ENCODE peak calls at places on chromosomes 6 and 20, in five cellular contexts. One of them, this sample, is unnamed.

GRCh38 chr6:30721198-30722024 is 1.3 kb downstream of the TUBB start:
- DNase-seq in naive thymus-derived CD4-positive, alpha-beta T cell: peak; percentile 95
- DNase-seq in heart right ventricle: peak; percentile 93
- DNase-seq in small intestine: peak; percentile 87
- DNase-seq in kidney: peak; percentile 97
- DNase-seq in this sample: peak; percentile 95

GRCh38 chr6:30219244-30219643 is 6.0 kb upstream of the TRIM26 start:
- DNase-seq in naive thymus-derived CD4-positive, alpha-beta T cell: peak; percentile 55
- DNase-seq in heart right ventricle: peak; percentile 30
- DNase-seq in small intestine: peak; percentile 72
- DNase-seq in kidney: no peak
- DNase-seq in this sample: no peak

GRCh38 chr6:157650261-157650640 is 172.8 kb upstream of the SNX9 start:
- DNase-seq in naive thymus-derived CD4-positive, alpha-beta T cell: no peak
- DNase-seq in heart right ventricle: peak; percentile 48
- DNase-seq in small intestine: no peak
- DNase-seq in kidney: no peak
- DNase-seq in this sample: no peak

GRCh38 chr6:34465551-34466241 is at the start of gene PACSIN1:
- DNase-seq in naive thymus-derived CD4-positive, alpha-beta T cell: no peak
- DNase-seq in heart right ventricle: no peak
- DNase-seq in small intestine: no peak
- DNase-seq in kidney: no peak
- DNase-seq in this sample: peak; percentile 31

GRCh38 chr20:19712737-19713260 is 45.3 kb upstream of the RIN2 start:
- DNase-seq in naive thymus-derived CD4-positive, alpha-beta T cell: no peak
- DNase-seq in heart right ventricle: no peak
- DNase-seq in small intestine: no peak
- DNase-seq in kidney: no peak
- DNase-seq in this sample: no peak

GRCh38 chr20:57468523-57469417 is 56.2 kb downstream of the CTCFL start:
- DNase-seq in naive thymus-derived CD4-positive, alpha-beta T cell: no peak
- DNase-seq in heart right ventricle: no peak
- DNase-seq in small intestine: no peak
- DNase-seq in kidney: peak; percentile 28
- DNase-seq in this sample: peak; percentile 52

GRCh38 chr6:140572129-140572528 is 1197.7 kb upstream of the CITED2 start:
- DNase-seq in naive thymus-derived CD4-positive, alpha-beta T cell: no peak
- DNase-seq in heart right ventricle: no peak
- DNase-seq in small intestine: no peak
- DNase-seq in kidney: no peak
- DNase-seq in this sample: no peak

GRCh38 chr6:69719602-69720193 is 77.1 kb downstream of the LMBRD1 start:
- DNase-seq in naive thymus-derived CD4-positive, alpha-beta T cell: no peak
- DNase-seq in heart right ventricle: no peak
- DNase-seq in small intestine: peak; percentile 18
- DNase-seq in kidney: no peak
- DNase-seq in this sample: no peak

GRCh38 chr6:157944983-157945931 is 36.4 kb upstream of the SYNJ2 start:
- DNase-seq in naive thymus-derived CD4-positive, alpha-beta T cell: no peak
- DNase-seq in heart right ventricle: no peak
- DNase-seq in small intestine: no peak
- DNase-seq in kidney: no peak
- DNase-seq in this sample: no peak

GRCh38 chr6:110328231-110328630 is 29.9 kb downstream of the METTL24 start:
- DNase-seq in naive thymus-derived CD4-positive, alpha-beta T cell: no peak
- DNase-seq in heart right ventricle: no peak
- DNase-seq in small intestine: no peak
- DNase-seq in kidney: no peak
- DNase-seq in this sample: no peak

GRCh38 chr20:46056970-46057855 is 28.2 kb downstream of the SLC12A5 start:
- DNase-seq in naive thymus-derived CD4-positive, alpha-beta T cell: no peak
- DNase-seq in heart right ventricle: peak; percentile 53
- DNase-seq in small intestine: no peak
- DNase-seq in kidney: no peak
- DNase-seq in this sample: no peak

GRCh38 chr20:24691901-24692351 is 222.5 kb downstream of the SYNDIG1 start:
- DNase-seq in naive thymus-derived CD4-positive, alpha-beta T cell: no peak
- DNase-seq in heart right ventricle: no peak
- DNase-seq in small intestine: no peak
- DNase-seq in kidney: peak; percentile 35
- DNase-seq in this sample: no peak

GRCh38 chr6:88380083-88380482 is 213.9 kb upstream of the CNR1 start:
- DNase-seq in naive thymus-derived CD4-positive, alpha-beta T cell: no peak
- DNase-seq in heart right ventricle: no peak
- DNase-seq in small intestine: no peak
- DNase-seq in kidney: peak; percentile 74
- DNase-seq in this sample: no peak

GRCh38 chr6:111696814-111697213 is 91.1 kb upstream of the TRAF3IP2 start:
- DNase-seq in naive thymus-derived CD4-positive, alpha-beta T cell: no peak
- DNase-seq in heart right ventricle: no peak
- DNase-seq in small intestine: no peak
- DNase-seq in kidney: no peak
- DNase-seq in this sample: no peak

GRCh38 chr6:161186173-161186769 is 87.6 kb downstream of the AGPAT4 start:
- DNase-seq in naive thymus-derived CD4-positive, alpha-beta T cell: no peak
- DNase-seq in heart right ventricle: no peak
- DNase-seq in small intestine: no peak
- DNase-seq in kidney: no peak
- DNase-seq in this sample: no peak

GRCh38 chr20:63186528-63187316 is 29.2 kb downstream of the YTHDF1 start:
- DNase-seq in naive thymus-derived CD4-positive, alpha-beta T cell: no peak
- DNase-seq in heart right ventricle: no peak
- DNase-seq in small intestine: peak; percentile 22
- DNase-seq in kidney: peak; percentile 60
- DNase-seq in this sample: no peak

DNA sequence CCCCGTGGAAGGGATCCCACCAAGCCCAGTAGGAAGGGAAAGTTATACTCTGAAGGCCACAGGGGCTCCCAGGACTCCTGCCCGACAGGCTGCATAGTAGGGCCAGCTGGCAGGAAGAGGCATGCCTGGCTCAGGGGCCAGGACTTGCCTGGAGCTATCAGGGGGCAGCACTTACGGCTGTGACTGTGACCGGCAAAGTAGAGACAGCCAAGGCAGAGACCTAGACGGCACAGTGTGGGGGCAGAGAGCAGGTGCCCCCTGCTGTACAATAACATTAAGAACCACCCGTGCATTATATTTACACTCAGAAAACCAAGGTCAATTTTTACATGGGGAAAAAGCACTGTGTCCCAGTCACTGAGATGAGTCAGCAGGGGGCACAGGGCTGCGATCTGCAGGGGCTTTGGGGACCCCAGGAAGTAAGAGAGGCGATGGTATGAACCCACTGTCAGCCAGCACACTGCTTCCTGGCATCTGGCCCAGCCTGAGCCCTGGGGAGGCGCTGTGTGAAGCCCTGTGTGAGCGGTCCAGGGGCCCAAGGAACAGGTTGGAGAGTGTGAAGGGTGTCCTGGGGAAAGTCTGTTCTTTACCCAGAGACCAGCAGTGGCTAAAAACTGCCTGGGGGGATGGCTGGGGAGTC is 9.9 kb downstream of the CCDC167 start:
- DNase-seq in naive thymus-derived CD4-positive, alpha-beta T cell: no peak
- DNase-seq in heart right ventricle: no peak
- DNase-seq in small intestine: no peak
- DNase-seq in kidney: peak; percentile 64
- DNase-seq in this sample: no peak
- H3K36me3 ChIP-seq in naive thymus-derived CD4-positive, alpha-beta T cell: no peaks in the 10 kb centered on the region
- H3K36me3 ChIP-seq in heart right ventricle: no peaks in the 10 kb centered on the region
- H3K36me3 ChIP-seq in small intestine: no peaks in the 10 kb centered on the region
- H3K36me3 ChIP-seq in kidney: no peaks in the 10 kb centered on the region
- H3K36me3 ChIP-seq in this sample: peaks cover 17% of the 10 kb centered on the region

GRCh38 chr20:53950578-53950977 is 119.8 kb downstream of the BCAS1 start:
- DNase-seq in naive thymus-derived CD4-positive, alpha-beta T cell: no peak
- DNase-seq in heart right ventricle: no peak
- DNase-seq in small intestine: no peak
- DNase-seq in kidney: no peak
- DNase-seq in this sample: no peak

GRCh38 chr20:53950031-53950430 is 120.4 kb downstream of the BCAS1 start:
- DNase-seq in naive thymus-derived CD4-positive, alpha-beta T cell: no peak
- DNase-seq in heart right ventricle: no peak
- DNase-seq in small intestine: no peak
- DNase-seq in kidney: no peak
- DNase-seq in this sample: no peak

GRCh38 chr20:53949319-53949839 is 121.0 kb downstream of the BCAS1 start:
- DNase-seq in naive thymus-derived CD4-positive, alpha-beta T cell: peak; percentile 89
- DNase-seq in heart right ventricle: peak; percentile 41
- DNase-seq in small intestine: peak; percentile 55
- DNase-seq in kidney: peak; percentile 88
- DNase-seq in this sample: peak; percentile 58

GRCh38 chr20:53947501-53948195 is 122.7 kb downstream of the BCAS1 start:
- DNase-seq in naive thymus-derived CD4-positive, alpha-beta T cell: no peak
- DNase-seq in heart right ventricle: no peak
- DNase-seq in small intestine: no peak
- DNase-seq in kidney: no peak
- DNase-seq in this sample: no peak

DNA sequence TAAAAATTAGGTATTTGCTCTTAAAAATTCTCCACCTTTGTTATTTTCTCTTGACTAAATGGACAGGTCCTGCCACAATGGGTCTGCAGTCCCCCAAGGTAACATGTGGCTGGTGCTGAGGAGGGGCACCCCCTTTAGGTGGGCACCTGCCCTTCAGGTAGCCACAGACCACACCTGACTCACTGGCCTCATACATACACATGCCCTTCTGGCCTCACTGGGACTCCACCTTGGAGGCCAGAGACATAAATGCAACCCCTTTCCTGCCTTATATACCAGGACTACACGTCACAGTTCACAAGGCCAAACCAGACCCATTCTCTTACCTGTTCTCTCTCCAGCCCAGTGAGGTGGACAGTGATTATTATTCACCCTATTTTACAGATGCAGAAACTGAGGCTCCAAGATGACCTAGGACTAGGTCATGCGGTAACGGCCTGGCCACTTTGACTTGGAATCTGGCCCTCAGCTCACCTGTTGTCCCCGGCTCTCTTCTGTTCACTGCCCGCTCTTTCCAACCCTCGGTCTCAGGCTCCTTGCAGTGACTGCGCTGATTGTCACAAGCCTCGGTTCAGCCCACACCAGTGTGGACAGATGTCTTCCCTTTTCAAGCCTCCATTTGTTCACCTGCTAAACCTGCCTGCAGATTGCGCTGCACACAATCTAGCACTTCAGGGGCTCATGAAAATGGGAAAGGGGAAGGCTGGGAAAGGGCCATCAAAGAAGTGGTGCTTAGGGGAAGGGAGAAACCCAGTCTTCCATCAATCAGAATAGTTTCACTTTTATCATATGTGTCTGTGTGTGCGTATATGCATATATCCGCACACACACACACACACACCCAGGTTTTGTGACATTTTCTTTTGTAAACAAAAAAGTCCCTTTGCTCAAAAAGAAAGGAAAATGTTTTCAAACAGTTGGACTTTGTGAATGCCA is 121.7 kb downstream of the BCAS1 start:
- DNase-seq in naive thymus-derived CD4-positive, alpha-beta T cell: no peak
- DNase-seq in heart right ventricle: no peak
- DNase-seq in small intestine: no peak
- DNase-seq in kidney: no peak
- DNase-seq in this sample: no peak
- H3K4me3 ChIP-seq in naive thymus-derived CD4-positive, alpha-beta T cell: peak overlapping the region; percentile 1
- H3K4me3 ChIP-seq in heart right ventricle: no peak overlapping the region
- H3K4me3 ChIP-seq in small intestine: no peak overlapping the region
- H3K4me3 ChIP-seq in kidney: no peak overlapping the region
- H3K4me3 ChIP-seq in this sample: no peak overlapping the region

GRCh38 chr6:80468398-80468797 is 361.9 kb downstream of the BCKDHB start:
- DNase-seq in naive thymus-derived CD4-positive, alpha-beta T cell: no peak
- DNase-seq in heart right ventricle: no peak
- DNase-seq in small intestine: peak; percentile 55
- DNase-seq in kidney: no peak
- DNase-seq in this sample: no peak

GRCh38 chr6:80467408-80467807 is 360.9 kb downstream of the BCKDHB start:
- DNase-seq in naive thymus-derived CD4-positive, alpha-beta T cell: no peak
- DNase-seq in heart right ventricle: no peak
- DNase-seq in small intestine: no peak
- DNase-seq in kidney: no peak
- DNase-seq in this sample: no peak

GRCh38 chr6:80464901-80465300 is 358.4 kb downstream of the BCKDHB start:
- DNase-seq in naive thymus-derived CD4-positive, alpha-beta T cell: no peak
- DNase-seq in heart right ventricle: no peak
- DNase-seq in small intestine: no peak
- DNase-seq in kidney: no peak
- DNase-seq in this sample: no peak

GRCh38 chr6:80466981-80467380 is 360.5 kb downstream of the BCKDHB start:
- DNase-seq in naive thymus-derived CD4-positive, alpha-beta T cell: no peak
- DNase-seq in heart right ventricle: no peak
- DNase-seq in small intestine: no peak
- DNase-seq in kidney: no peak
- DNase-seq in this sample: no peak

GRCh38 chr6:80465513-80465912 is 359.0 kb downstream of the BCKDHB start:
- DNase-seq in naive thymus-derived CD4-positive, alpha-beta T cell: no peak
- DNase-seq in heart right ventricle: no peak
- DNase-seq in small intestine: no peak
- DNase-seq in kidney: no peak
- DNase-seq in this sample: no peak
- H3K36me3 ChIP-seq in naive thymus-derived CD4-positive, alpha-beta T cell: no peaks in the 10 kb centered on the region
- H3K36me3 ChIP-seq in heart right ventricle: no peaks in the 10 kb centered on the region
- H3K36me3 ChIP-seq in small intestine: no peaks in the 10 kb centered on the region
- H3K36me3 ChIP-seq in kidney: no peaks in the 10 kb centered on the region
- H3K36me3 ChIP-seq in this sample: no peaks in the 10 kb centered on the region

GRCh38 chr20:49942303-49942702 is 6.1 kb downstream of the RNF114 start:
- DNase-seq in naive thymus-derived CD4-positive, alpha-beta T cell: no peak
- DNase-seq in heart right ventricle: no peak
- DNase-seq in small intestine: no peak
- DNase-seq in kidney: no peak
- DNase-seq in this sample: no peak
- H3K4me3 ChIP-seq in naive thymus-derived CD4-positive, alpha-beta T cell: no peak overlapping the region
- H3K4me3 ChIP-seq in heart right ventricle: no peak overlapping the region
- H3K4me3 ChIP-seq in small intestine: no peak overlapping the region
- H3K4me3 ChIP-seq in kidney: no peak overlapping the region
- H3K4me3 ChIP-seq in this sample: no peak overlapping the region

DNA sequence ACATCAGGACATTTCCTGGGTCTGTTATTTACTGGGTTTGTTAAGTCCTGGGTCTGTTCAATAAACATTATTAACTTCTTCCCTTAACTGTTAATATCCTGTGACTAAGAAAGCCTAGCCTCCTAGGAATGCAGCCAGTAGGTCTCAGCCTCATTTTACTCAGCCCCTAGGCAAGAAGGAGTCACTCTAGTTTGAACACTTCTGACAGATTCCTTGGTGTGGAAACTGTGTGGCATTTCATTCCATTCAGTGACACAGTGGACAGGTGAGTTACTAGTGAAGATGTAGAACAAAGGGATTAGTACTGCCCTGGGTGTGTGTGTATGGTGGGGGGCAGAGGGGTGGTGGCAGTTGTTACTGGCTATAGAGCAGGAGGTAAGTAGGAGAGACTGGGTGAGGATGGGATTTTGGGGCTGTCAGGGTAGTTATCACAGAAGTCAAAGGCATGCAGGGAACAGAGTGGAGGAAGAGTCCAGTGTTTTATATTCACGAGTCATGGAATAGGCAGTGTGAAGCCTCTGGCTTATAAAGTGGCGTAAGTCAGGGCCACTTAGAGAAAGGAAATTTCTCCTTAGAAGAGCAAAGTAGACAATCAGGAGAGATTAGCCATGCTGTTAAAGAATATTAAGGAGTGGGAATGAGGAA is 28.4 kb downstream of the RNF182 start:
- DNase-seq in naive thymus-derived CD4-positive, alpha-beta T cell: no peak
- DNase-seq in heart right ventricle: no peak
- DNase-seq in small intestine: no peak
- DNase-seq in kidney: no peak
- DNase-seq in this sample: no peak
- H3K36me3 ChIP-seq in naive thymus-derived CD4-positive, alpha-beta T cell: no peaks in the 10 kb centered on the region
- H3K36me3 ChIP-seq in heart right ventricle: no peaks in the 10 kb centered on the region
- H3K36me3 ChIP-seq in small intestine: no peaks in the 10 kb centered on the region
- H3K36me3 ChIP-seq in kidney: no peaks in the 10 kb centered on the region
- H3K36me3 ChIP-seq in this sample: no peaks in the 10 kb centered on the region